ENCODE peak calls at places on chromosome 14, in four cellular contexts. R, C, Y and E are unnamed samples.

GRCh38 chr14:78016532-78016931 is 153.6 kb upstream of the NRXN3 start:
- DNase-seq in C (no peak), Y (no peak), R (no peak), E (no peak)

GRCh38 chr14:54108481-54109471 is 152.2 kb upstream of the BMP4 start:
- DNase-seq in R (peak), C (peak), Y (no peak), E (no peak)

GRCh38 chr14:75274899-75275569 is 3.6 kb upstream of the FOS start:
- DNase-seq in C (peak), Y (no peak), R (no peak), E (peak)

GRCh38 chr14:32414808-32415255 is 85.7 kb downstream of the AKAP6 start:
- DNase-seq in C (no peak), R (no peak), Y (no peak), E (no peak)

GRCh38 chr14:75934998-75935628 is 46.7 kb downstream of the TGFB3 start:
- DNase-seq in R (no peak), Y (no peak), C (no peak), E (no peak)

GRCh38 chr14:68968051-68968450 is 11.1 kb downstream of the ACTN1 start:
- DNase-seq in Y (no peak), C (no peak), R (no peak), E (peak)

GRCh38 chr14:92470215-92470614 is 43.4 kb upstream of the RIN3 start:
- DNase-seq in C (peak), Y (no peak), R (peak), E (no peak)

GRCh38 chr14:71687115-71687836 is 245.0 kb upstream of the RGS6 start:
- DNase-seq in Y (no peak), C (peak), R (no peak), E (no peak)

GRCh38 chr14:51328089-51328941 is 88.3 kb downstream of the TMX1 start:
- DNase-seq in Y (no peak), R (peak), C (peak), E (peak)

GRCh38 chr14:24095196-24096068 is 1.3 kb downstream of the PCK2 start:
- DNase-seq in C (peak), Y (no peak), R (peak), E (peak)

GRCh38 chr14:105275267-105275946 is 25.4 kb downstream of the BRF1 start:
- DNase-seq in R (no peak), Y (no peak), C (no peak), E (no peak)

GRCh38 chr14:57865450-57866198 is at the start of gene SLC35F4:
- DNase-seq in R (peak), Y (no peak), C (no peak), E (no peak)

GRCh38 chr14:100677925-100678765 is 48.5 kb upstream of the DLK1 start:
- DNase-seq in Y (no peak), C (no peak), R (no peak), E (no peak)

GRCh38 chr14:78251308-78251707 is 81.1 kb downstream of the NRXN3 start:
- DNase-seq in Y (no peak), R (no peak), C (no peak), E (no peak)

GRCh38 chr14:74147571-74147970 is 62.8 kb downstream of the LIN52 start:
- DNase-seq in R (no peak), Y (no peak), C (no peak), E (no peak)

GRCh38 chr14:60090864-60091519 is 731 bp upstream of the PCNX4 start:
- DNase-seq in Y (peak), C (peak), R (peak), E (no peak)

GRCh38 chr14:96168581-96168980 is 36.1 kb upstream of the BDKRB2 start:
- DNase-seq in C (no peak), Y (no peak), R (no peak), E (no peak)

GRCh38 chr14:64444140-64444539 is 21.2 kb upstream of the AKAP5 start:
- DNase-seq in Y (no peak), C (no peak), R (no peak), E (no peak)

GRCh38 chr14:38047518-38047917 is 160.2 kb upstream of the SSTR1 start:
- DNase-seq in R (no peak), C (no peak), Y (no peak), E (no peak)